ENCODE peak calls at places on chromosomes 13 and 19, in four cellular contexts. C is EH, I is cardiac muscle cell, U is GM23248. G is an unnamed sample.

GRCh38 chr13:34294483-34295129 is 476.7 kb downstream of the RFC3 start:
- DNase-seq in C (peak), I (peak), U (peak), G (no peak)

GRCh38 chr19:45395524-45396388 is 9.1 kb downstream of the PPP1R13L start:
- DNase-seq in C (no peak), I (no peak), U (no peak), G (peak)

GRCh38 chr13:25982908-25983307 is 68.9 kb downstream of the SHISA2 start:
- DNase-seq in C (no peak), I (no peak), U (no peak), G (no peak)

GRCh38 chr19:42313096-42313839 is at the start of gene TMEM145:
- DNase-seq in C (peak), I (peak), U (peak), G (peak)

GRCh38 chr13:39998166-39998565 is 342.7 kb downstream of the COG6 start:
- DNase-seq in C (no peak), I (no peak), U (no peak), G (no peak)

GRCh38 chr19:45999653-46000121 is 4.4 kb downstream of the CCDC61 start:
- DNase-seq in C (peak), I (peak), U (peak), G (no peak)

GRCh38 chr19:5786593-5787551 is 2.3 kb upstream of the PRR22 start:
- DNase-seq in C (no peak), I (no peak), U (no peak), G (peak)

GRCh38 chr19:43124360-43124759 is 41.9 kb upstream of the PSG2 start:
- DNase-seq in C (no peak), I (no peak), U (no peak), G (no peak)

GRCh38 chr19:30666301-30666803 is 294.2 kb downstream of the ZNF536 start:
- DNase-seq in C (peak), I (peak), U (peak), G (no peak)

GRCh38 chr19:38221919-38222828 is 1.8 kb downstream of the DPF1 start:
- DNase-seq in C (no peak), I (no peak), U (peak), G (peak)

GRCh38 chr19:18896421-18896841 is 473 bp upstream of the CERS1 start:
- DNase-seq in C (no peak), I (no peak), U (peak), G (peak)

GRCh38 chr19:30085394-30085793 is 143.4 kb downstream of the URI1 start:
- DNase-seq in C (no peak), I (peak), U (no peak), G (peak)

GRCh38 chr13:73065665-73066350 is 7.0 kb downstream of the KLF5 start:
- DNase-seq in C (no peak), I (no peak), U (no peak), G (no peak)

GRCh38 chr19:45145270-45146189 is 15.3 kb downstream of the NKPD1 start:
- DNase-seq in C (no peak), I (no peak), U (no peak), G (peak)

GRCh38 chr13:30774214-30774730 is 38.9 kb downstream of the ALOX5AP start:
- DNase-seq in C (no peak), I (no peak), U (no peak), G (no peak)

GRCh38 chr19:31378404-31378803 is 29.2 kb upstream of the TSHZ3 start:
- DNase-seq in C (peak), I (peak), U (peak), G (peak)

GRCh38 chr13:85798999-85799646 is at the start of gene SLITRK6:
- DNase-seq in C (peak), I (peak), U (peak), G (no peak)

GRCh38 chr13:43348397-43348796 is 325.0 kb downstream of the DNAJC15 start:
- DNase-seq in C (no peak), I (no peak), U (peak), G (no peak)